ENCODE peak calls at places on chromosomes 6 and 20, in nine cellular contexts. E, L, F, H, C, A, X, S and W are unnamed samples.

GRCh38 chr6:122400467-122401089 is 1.1 kb downstream of the HSF2 start:
- DNase-seq in X (no peak), H (peak; percentile 2), C (no peak), S (no peak), E (no peak), A (no peak), F (no peak), L (peak; percentile 4), W (no peak)

GRCh38 chr6:166955865-166956443 is 396 bp downstream of the RNASET2 start:
- DNase-seq in A (peak; percentile 10), C (no peak), L (peak; percentile 81), F (no peak), X (no peak), H (no peak), E (no peak), S (no peak), W (peak; percentile 61)

GRCh38 chr20:16615199-16615598 is 42.0 kb upstream of the KIF16B start:
- DNase-seq in C (no peak), E (no peak), A (no peak), H (peak; percentile 22), S (no peak), F (no peak), X (no peak), L (no peak), W (peak; percentile 65)

GRCh38 chr6:87473419-87473903 is 687 bp downstream of the SLC35A1 start:
- DNase-seq in H (peak; percentile 46), C (no peak), E (no peak), A (no peak), X (no peak), F (no peak), S (no peak), L (no peak), W (no peak)

GRCh38 chr20:62488470-62488869 is 12.7 kb upstream of the GATA5 start:
- DNase-seq in X (no peak), F (no peak), L (no peak), E (no peak), C (no peak), H (no peak), S (no peak), A (no peak), W (no peak)

GRCh38 chr20:24968278-24968677 is 19.2 kb downstream of the CST7 start:
- DNase-seq in C (no peak), A (peak; percentile 85), H (no peak), X (no peak), E (no peak), F (peak; percentile 10), S (no peak), L (no peak), W (peak; percentile 28)

GRCh38 chr6:163834226-163834970 is 419.9 kb downstream of the QKI start:
- DNase-seq in A (no peak), C (no peak), X (no peak), S (no peak), H (no peak), L (no peak), F (peak; percentile 37), E (no peak), W (peak; percentile 39)

GRCh38 chr20:33667245-33668086 is 723 bp downstream of the ACTL10 start:
- DNase-seq in F (peak; percentile 89), S (peak; percentile 50), L (no peak), X (peak; percentile 38), H (peak; percentile 40), E (peak; percentile 68), A (peak; percentile 35), C (no peak), W (peak; percentile 81)

GRCh38 chr6:31287621-31288020 is 15.7 kb upstream of the HLA-C start:
- DNase-seq in C (no peak), F (no peak), S (no peak), X (no peak), L (no peak), E (no peak), H (no peak), A (no peak), W (no peak)

GRCh38 chr6:164998297-164998696 is 311.1 kb downstream of the C6orf118 start:
- DNase-seq in S (no peak), H (no peak), L (no peak), F (no peak), E (no peak), A (no peak), C (no peak), X (no peak), W (no peak)